ENCODE peak calls at places on chromosomes 11 and 22, in nine cellular contexts. N is effector CD4-positive, alpha-beta T cell; T is NCI-H1436; V is astrocyte; P is NCI-H82; W is coronary artery; K is EH; B is GM19239; O is HepG2. J is an unnamed sample.
A peak's percentile ranks its signal among the peaks of the same experiment; 100 is the strongest.

GRCh38 chr22:43446881-43447280 is 35.1 kb downstream of the MPPED1 start:
- DNase-seq in T (peak; percentile 87), K (no peak), B (no peak), P (no peak), N (no peak), O (no peak), V (no peak), W (no peak), J (no peak)

GRCh38 chr11:100632970-100633452 is 54.1 kb upstream of the ARHGAP42 start:
- DNase-seq in B (no peak), N (no peak), O (peak; percentile 10), V (peak; percentile 15), W (no peak), K (peak; percentile 32), P (peak; percentile 50), T (no peak), J (no peak)

GRCh38 chr22:50672471-50673230 is at the start of gene SHANK3:
- DNase-seq in K (no peak), N (no peak), P (no peak), O (no peak), V (no peak), T (no peak), W (peak; percentile 74), B (no peak), J (peak; percentile 41)

GRCh38 chr11:3095712-3096361 is 38.6 kb upstream of the CARS1 start:
- DNase-seq in P (peak; percentile 11), K (peak; percentile 90), V (peak; percentile 77), B (no peak), W (no peak), T (no peak), N (no peak), O (no peak), J (no peak)

GRCh38 chr22:19641254-19641982 is 72.9 kb upstream of the SEPTIN5 start:
- DNase-seq in O (no peak), W (peak; percentile 31), N (no peak), K (peak; percentile 47), V (no peak), P (peak; percentile 73), T (peak; percentile 45), B (no peak), J (peak; percentile 53)

GRCh38 chr11:115161876-115162275 is 342.3 kb downstream of the CADM1 start:
- DNase-seq in V (no peak), P (no peak), N (no peak), W (no peak), O (no peak), T (no peak), K (no peak), B (no peak), J (no peak)

GRCh38 chr11:122101625-122102291 is 14.3 kb downstream of the BLID start:
- DNase-seq in K (peak; percentile 93), N (no peak), P (peak; percentile 28), W (peak; percentile 90), O (peak; percentile 20), B (no peak), V (peak; percentile 88), T (no peak), J (no peak)

GRCh38 chr11:119322360-119322739 is 5.4 kb upstream of the MCAM start:
- DNase-seq in P (no peak), V (no peak), W (no peak), N (no peak), T (no peak), O (no peak), B (no peak), K (no peak), J (peak; percentile 23)

GRCh38 chr11:28337701-28338100 is 229.5 kb downstream of the METTL15 start:
- DNase-seq in W (no peak), V (no peak), P (no peak), N (no peak), T (no peak), O (no peak), K (no peak), B (no peak), J (no peak)

GRCh38 chr11:131626761-131627160 is 256.3 kb downstream of the NTM start:
- DNase-seq in B (no peak), T (no peak), O (no peak), N (no peak), W (no peak), P (no peak), V (no peak), K (no peak), J (no peak)

GRCh38 chr11:77189588-77190210 is 61.7 kb downstream of the MYO7A start:
- DNase-seq in K (no peak), B (no peak), W (no peak), V (no peak), T (no peak), O (no peak), P (no peak), N (no peak), J (no peak)

GRCh38 chr11:405323-405975 is 9.3 kb downstream of the SIGIRR start:
- DNase-seq in P (no peak), K (peak; percentile 16), N (no peak), V (no peak), T (no peak), O (no peak), B (no peak), W (no peak), J (no peak)

GRCh38 chr11:12813371-12814225 is 139.4 kb downstream of the TEAD1 start:
- DNase-seq in K (peak; percentile 62), T (no peak), P (peak; percentile 7), V (peak; percentile 80), N (no peak), W (no peak), B (no peak), O (no peak), J (no peak)

GRCh38 chr22:39292002-39292401 is 27.4 kb downstream of the RPL3 start:
- DNase-seq in N (no peak), O (no peak), K (no peak), T (no peak), B (no peak), W (no peak), V (no peak), P (no peak), J (no peak)

GRCh38 chr22:43968614-43969013 is 13.4 kb downstream of the SAMM50 start:
- DNase-seq in T (no peak), W (no peak), B (no peak), N (no peak), V (no peak), K (no peak), P (no peak), O (no peak), J (no peak)

GRCh38 chr11:10352911-10353550 is 48.2 kb downstream of the ADM start:
- DNase-seq in K (no peak), W (no peak), B (no peak), O (no peak), P (no peak), T (no peak), V (no peak), N (no peak), J (no peak)

GRCh38 chr11:119470316-119471266 is 47.6 kb upstream of the THY1 start:
- DNase-seq in V (peak; percentile 93), W (no peak), O (no peak), K (peak; percentile 91), N (no peak), T (no peak), P (peak; percentile 46), B (no peak), J (no peak)

GRCh38 chr11:82750643-82751139 is 17.0 kb upstream of the FAM181B start:
- DNase-seq in W (no peak), K (peak; percentile 0), N (no peak), V (no peak), T (no peak), B (no peak), P (peak; percentile 98), O (no peak), J (peak; percentile 65)

GRCh38 chr11:73154178-73154577 is 12.1 kb upstream of the FCHSD2 start:
- DNase-seq in N (no peak), K (no peak), O (no peak), V (no peak), W (peak; percentile 65), P (no peak), T (no peak), B (peak; percentile 52), J (no peak)

GRCh38 chr11:102243399-102243884 is 73.8 kb upstream of the BIRC3 start:
- DNase-seq in B (no peak), O (no peak), W (no peak), N (no peak), T (no peak), V (no peak), K (no peak), P (no peak), J (no peak)

GRCh38 chr11:706439-706956 is 467 bp downstream of the EPS8L2 start:
- DNase-seq in N (no peak), B (no peak), K (peak; percentile 66), W (no peak), P (no peak), V (peak; percentile 22), T (no peak), O (no peak), J (no peak)